ENCODE peak calls at places on chromosomes 12 and 14, in five cellular contexts. One of them, this sample, is unnamed.

GRCh38 chr14:99234982-99235491 is 37.0 kb downstream of the BCL11B start:
- DNase-seq in breast epithelium: no peak
- DNase-seq in AG09309: no peak
- DNase-seq in BJ: no peak
- DNase-seq in tibial artery: no peak
- DNase-seq in this sample: no peak

GRCh38 chr14:60311417-60311816 is 62.4 kb downstream of the PPM1A start:
- DNase-seq in AG09309: no peak
- DNase-seq in breast epithelium: no peak
- DNase-seq in BJ: peak
- DNase-seq in tibial artery: no peak
- DNase-seq in this sample: no peak

GRCh38 chr12:101116911-101117310 is 93.1 kb downstream of the SLC5A8 start:
- DNase-seq in tibial artery: no peak
- DNase-seq in breast epithelium: no peak
- DNase-seq in BJ: no peak
- DNase-seq in AG09309: no peak
- DNase-seq in this sample: no peak

GRCh38 chr14:75389679-75390078 is 38.1 kb upstream of the JDP2 start:
- DNase-seq in AG09309: no peak
- DNase-seq in breast epithelium: no peak
- DNase-seq in BJ: peak
- DNase-seq in tibial artery: no peak
- DNase-seq in this sample: no peak

GRCh38 chr12:75439048-75439447 is 41.5 kb upstream of the GLIPR1 start:
- DNase-seq in BJ: no peak
- DNase-seq in tibial artery: no peak
- DNase-seq in AG09309: no peak
- DNase-seq in breast epithelium: no peak
- DNase-seq in this sample: no peak

GRCh38 chr12:93990832-93991748 is 157.3 kb upstream of the PLXNC1 start:
- DNase-seq in tibial artery: peak
- DNase-seq in AG09309: peak
- DNase-seq in breast epithelium: peak
- DNase-seq in BJ: no peak
- DNase-seq in this sample: no peak

GRCh38 chr12:125292700-125293099 is 227.5 kb downstream of the AACS start:
- DNase-seq in AG09309: no peak
- DNase-seq in breast epithelium: no peak
- DNase-seq in tibial artery: no peak
- DNase-seq in BJ: no peak
- DNase-seq in this sample: no peak

GRCh38 chr14:53367631-53368030 is 214.5 kb upstream of the DDHD1 start:
- DNase-seq in BJ: no peak
- DNase-seq in breast epithelium: no peak
- DNase-seq in tibial artery: no peak
- DNase-seq in AG09309: peak
- DNase-seq in this sample: no peak

GRCh38 chr12:93673084-93673483 is 4.1 kb upstream of the CRADD start:
- DNase-seq in breast epithelium: no peak
- DNase-seq in BJ: no peak
- DNase-seq in AG09309: no peak
- DNase-seq in tibial artery: no peak
- DNase-seq in this sample: no peak

GRCh38 chr14:74661726-74662450 is 49.9 kb upstream of the LTBP2 start:
- DNase-seq in AG09309: no peak
- DNase-seq in breast epithelium: no peak
- DNase-seq in BJ: no peak
- DNase-seq in tibial artery: peak
- DNase-seq in this sample: no peak

GRCh38 chr12:130083002-130083401 is 79.3 kb upstream of the FZD10 start:
- DNase-seq in AG09309: no peak
- DNase-seq in breast epithelium: no peak
- DNase-seq in tibial artery: no peak
- DNase-seq in BJ: no peak
- DNase-seq in this sample: no peak

GRCh38 chr14:61385002-61385685 is 63.8 kb downstream of the PRKCH start:
- DNase-seq in tibial artery: no peak
- DNase-seq in AG09309: no peak
- DNase-seq in breast epithelium: no peak
- DNase-seq in BJ: no peak
- DNase-seq in this sample: no peak

GRCh38 chr14:53942970-53943750 is 13.5 kb downstream of the BMP4 start:
- DNase-seq in breast epithelium: no peak
- DNase-seq in tibial artery: no peak
- DNase-seq in BJ: no peak
- DNase-seq in AG09309: no peak
- DNase-seq in this sample: no peak

GRCh38 chr14:49975799-49976198 is 82.9 kb downstream of the ARF6 start:
- DNase-seq in breast epithelium: no peak
- DNase-seq in tibial artery: no peak
- DNase-seq in AG09309: no peak
- DNase-seq in BJ: no peak
- DNase-seq in this sample: no peak

GRCh38 chr12:41190360-41190759 is 2.2 kb downstream of the PDZRN4 start:
- DNase-seq in AG09309: no peak
- DNase-seq in breast epithelium: no peak
- DNase-seq in BJ: no peak
- DNase-seq in tibial artery: no peak
- DNase-seq in this sample: no peak

GRCh38 chr14:95361373-95362179 is 41.9 kb upstream of the CLMN start:
- DNase-seq in AG09309: no peak
- DNase-seq in tibial artery: no peak
- DNase-seq in breast epithelium: peak
- DNase-seq in BJ: no peak
- DNase-seq in this sample: no peak

GRCh38 chr14:80587096-80587724 is 354.3 kb downstream of the CEP128 start:
- DNase-seq in BJ: no peak
- DNase-seq in AG09309: no peak
- DNase-seq in tibial artery: no peak
- DNase-seq in breast epithelium: no peak
- DNase-seq in this sample: no peak

GRCh38 chr14:22052795-22053194 is 379.2 kb upstream of the OR4E1 start:
- DNase-seq in AG09309: no peak
- DNase-seq in tibial artery: no peak
- DNase-seq in BJ: no peak
- DNase-seq in breast epithelium: no peak
- DNase-seq in this sample: no peak

GRCh38 chr12:114769634-114770033 is 85.7 kb upstream of the TBX3 start:
- DNase-seq in tibial artery: no peak
- DNase-seq in BJ: peak
- DNase-seq in AG09309: peak
- DNase-seq in breast epithelium: no peak
- DNase-seq in this sample: no peak

GRCh38 chr14:99136401-99136800 is 135.6 kb downstream of the BCL11B start:
- DNase-seq in BJ: no peak
- DNase-seq in tibial artery: peak
- DNase-seq in AG09309: no peak
- DNase-seq in breast epithelium: no peak
- DNase-seq in this sample: no peak

GRCh38 chr12:130992448-130992847 is 38.7 kb downstream of the ADGRD1 start:
- DNase-seq in AG09309: no peak
- DNase-seq in breast epithelium: no peak
- DNase-seq in tibial artery: no peak
- DNase-seq in BJ: no peak
- DNase-seq in this sample: no peak

DNA sequence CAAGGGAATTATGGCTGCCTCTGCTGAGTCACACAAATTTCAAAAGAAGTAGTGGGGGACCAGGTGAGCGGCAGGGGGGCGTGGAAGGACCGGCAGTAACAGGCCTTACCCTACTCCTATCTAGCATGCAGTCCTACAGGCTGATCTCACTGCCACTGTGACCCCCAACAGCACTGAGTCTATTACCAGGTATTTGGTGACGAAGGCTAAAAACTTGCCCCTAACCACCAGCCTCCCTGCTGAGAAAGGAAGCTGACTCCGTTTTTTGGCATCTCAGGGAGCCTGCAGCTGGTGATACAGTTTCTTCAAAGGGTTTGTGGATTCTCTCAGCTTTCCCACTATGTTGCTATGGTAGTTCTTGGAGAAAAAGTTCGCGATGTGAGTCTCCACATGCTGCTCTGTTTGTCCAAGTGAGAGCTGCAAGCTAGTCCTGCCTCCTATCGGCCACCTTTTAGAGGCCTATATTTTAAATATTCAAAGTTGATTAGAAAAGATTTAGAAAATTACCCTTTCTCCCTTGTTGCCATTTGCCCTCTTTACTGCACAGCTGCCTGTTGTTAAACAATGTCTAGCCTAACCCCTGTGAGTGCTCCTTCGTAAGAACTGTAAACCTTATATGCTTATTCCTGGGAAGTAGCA is 57.1 kb upstream of the SLCO1B1 start:
- DNase-seq in tibial artery: no peak
- DNase-seq in BJ: no peak
- DNase-seq in AG09309: peak
- DNase-seq in breast epithelium: no peak
- DNase-seq in this sample: peak
- TF ChIP-seq CTCF in tibial artery: no peak
- TF ChIP-seq CTCF in BJ: no peak
- TF ChIP-seq CTCF in AG09309: peak
- TF ChIP-seq CTCF in breast epithelium: no peak
- TF ChIP-seq CTCF in this sample: no peak

GRCh38 chr12:104635944-104636343 is 179.2 kb downstream of the CHST11 start:
- DNase-seq in BJ: no peak
- DNase-seq in tibial artery: no peak
- DNase-seq in breast epithelium: no peak
- DNase-seq in AG09309: no peak
- DNase-seq in this sample: no peak

GRCh38 chr12:104636496-104636895 is 179.7 kb downstream of the CHST11 start:
- DNase-seq in tibial artery: no peak
- DNase-seq in BJ: no peak
- DNase-seq in breast epithelium: no peak
- DNase-seq in AG09309: no peak
- DNase-seq in this sample: no peak

GRCh38 chr12:104638760-104639319 is 182.1 kb downstream of the CHST11 start:
- DNase-seq in tibial artery: no peak
- DNase-seq in AG09309: no peak
- DNase-seq in BJ: no peak
- DNase-seq in breast epithelium: no peak
- DNase-seq in this sample: no peak

GRCh38 chr12:104637616-104638015 is 180.9 kb downstream of the CHST11 start:
- DNase-seq in BJ: no peak
- DNase-seq in tibial artery: no peak
- DNase-seq in breast epithelium: no peak
- DNase-seq in AG09309: no peak
- DNase-seq in this sample: no peak

GRCh38 chr12:104638218-104638617 is 181.5 kb downstream of the CHST11 start:
- DNase-seq in BJ: no peak
- DNase-seq in tibial artery: no peak
- DNase-seq in breast epithelium: no peak
- DNase-seq in AG09309: no peak
- DNase-seq in this sample: no peak
- H3K4me3 ChIP-seq in BJ: no peak
- H3K4me3 ChIP-seq in tibial artery: no peak
- H3K4me3 ChIP-seq in breast epithelium: no peak
- H3K4me3 ChIP-seq in AG09309: no peak
- H3K4me3 ChIP-seq in this sample: no peak

GRCh38 chr14:100663528-100664052 is 63.1 kb upstream of the DLK1 start:
- DNase-seq in tibial artery: no peak
- DNase-seq in breast epithelium: no peak
- DNase-seq in AG09309: no peak
- DNase-seq in BJ: no peak
- DNase-seq in this sample: no peak
- TF ChIP-seq CTCF in tibial artery: no peak
- TF ChIP-seq CTCF in breast epithelium: no peak
- TF ChIP-seq CTCF in AG09309: no peak
- TF ChIP-seq CTCF in BJ: no peak
- TF ChIP-seq CTCF in this sample: no peak

GRCh38 chr14:90054803-90055202 is 7.0 kb upstream of the KCNK13 start:
- DNase-seq in tibial artery: no peak
- DNase-seq in BJ: no peak
- DNase-seq in breast epithelium: no peak
- DNase-seq in AG09309: no peak
- DNase-seq in this sample: no peak
- H3K4me3 ChIP-seq in tibial artery: no peak
- H3K4me3 ChIP-seq in BJ: no peak
- H3K4me3 ChIP-seq in breast epithelium: no peak
- H3K4me3 ChIP-seq in AG09309: no peak
- H3K4me3 ChIP-seq in this sample: no peak

This sample was measured in AG04449.